ENCODE peak calls at places on chromosome 10, in ten cellular contexts. G, V, R, M, Z, D, W, T, S and L are unnamed samples.

GRCh38 chr10:90857635-90858488 is at the start of gene HTR7:
- DNase-seq in V (no peak), T (peak; percentile 38), M (peak; percentile 65), Z (peak; percentile 50), G (peak; percentile 66), W (peak; percentile 41), R (peak; percentile 58), S (no peak), D (peak; percentile 28), L (peak; percentile 43)

GRCh38 chr10:107618461-107619093 is 454.1 kb upstream of the SORCS1 start:
- DNase-seq in G (no peak), D (no peak), Z (no peak), W (no peak), M (no peak), T (no peak), R (no peak), V (no peak), S (no peak), L (no peak)

GRCh38 chr10:131758942-131759315 is 141.9 kb upstream of the PPP2R2D start:
- DNase-seq in T (no peak), R (no peak), D (no peak), W (no peak), Z (no peak), S (no peak), V (no peak), G (no peak), M (no peak), L (no peak)

GRCh38 chr10:24255115-24255895 is 46.4 kb downstream of the KIAA1217 start:
- DNase-seq in S (no peak), D (no peak), M (no peak), T (no peak), R (no peak), W (no peak), G (no peak), Z (no peak), V (no peak), L (no peak)

GRCh38 chr10:96987842-96988175 is 155.7 kb downstream of the LCOR start:
- DNase-seq in M (no peak), R (no peak), Z (no peak), G (no peak), D (no peak), W (no peak), T (no peak), V (no peak), S (no peak), L (no peak)

GRCh38 chr10:4615042-4615441 is 211.0 kb upstream of the AKR1E2 start:
- DNase-seq in T (no peak), V (no peak), W (no peak), M (no peak), Z (no peak), S (no peak), D (no peak), G (no peak), R (no peak), L (no peak)

GRCh38 chr10:13690281-13690825 is 103.6 kb downstream of the PRPF18 start:
- DNase-seq in W (no peak), R (peak; percentile 31), Z (no peak), V (no peak), S (peak; percentile 54), T (no peak), M (no peak), G (no peak), D (no peak), L (no peak)

GRCh38 chr10:31650010-31650409 is 278.6 kb downstream of the ARHGAP12 start:
- DNase-seq in Z (no peak), T (peak; percentile 91), D (no peak), V (no peak), W (peak; percentile 91), M (peak; percentile 82), S (no peak), R (no peak), G (peak; percentile 87), L (no peak)

GRCh38 chr10:131533846-131534526 is 222.5 kb upstream of the TCERG1L start:
- DNase-seq in V (no peak), R (no peak), Z (no peak), G (no peak), T (no peak), D (no peak), W (no peak), M (no peak), S (no peak), L (no peak)

GRCh38 chr10:115958043-115958442 is 315.0 kb downstream of the GFRA1 start:
- DNase-seq in D (no peak), R (no peak), M (no peak), Z (no peak), V (no peak), S (no peak), G (no peak), W (no peak), T (no peak), L (no peak)

GRCh38 chr10:126233182-126233581 is 155.1 kb downstream of the ADAM12 start:
- DNase-seq in Z (no peak), D (no peak), W (no peak), R (no peak), S (no peak), T (no peak), V (no peak), G (no peak), M (no peak), L (no peak)

GRCh38 chr10:4068255-4069028 is 283.4 kb upstream of the KLF6 start:
- DNase-seq in S (no peak), Z (no peak), M (no peak), T (no peak), R (no peak), G (no peak), V (no peak), W (no peak), D (no peak), L (no peak)